ENCODE peak calls at places on chromosome 21, in eight cellular contexts. K is tibial artery; A is CD8-positive, alpha-beta T cell; Y is stomach; Z is cardiac fibroblast; P is thyroid gland; S is osteocyte; J is chondrocyte. Q is an unnamed sample.

GRCh38 chr21:45308211-45309068 is 20.7 kb upstream of the POFUT2 start:
- DNase-seq in K (no peak), A (no peak), Y (no peak), Z (peak; percentile 78), P (peak; percentile 3), S (no peak), J (peak; percentile 67), Q (peak; percentile 6)

GRCh38 chr21:36005018-36005417 is 55.3 kb downstream of the SETD4 start:
- DNase-seq in K (no peak), A (no peak), Y (no peak), Z (peak; percentile 5), P (no peak), S (no peak), J (peak; percentile 58), Q (no peak)

GRCh38 chr21:42939581-42940413 is 14.4 kb upstream of the ERVH48-1 start:
- DNase-seq in K (peak; percentile 88), A (no peak), Y (peak; percentile 73), Z (peak; percentile 97), P (peak; percentile 79), S (no peak), J (no peak), Q (no peak)

GRCh38 chr21:35039595-35040291 is 9.4 kb downstream of the RUNX1 start:
- DNase-seq in K (no peak), A (no peak), Y (no peak), Z (no peak), P (no peak), S (no peak), J (no peak), Q (no peak)

GRCh38 chr21:41501919-41502318 is 6.0 kb downstream of the TMPRSS2 start:
- DNase-seq in K (no peak), A (no peak), Y (no peak), Z (no peak), P (no peak), S (no peak), J (no peak), Q (no peak)

GRCh38 chr21:34983680-34984086 is 65.4 kb downstream of the RUNX1 start:
- DNase-seq in K (no peak), A (no peak), Y (no peak), Z (peak; percentile 35), P (no peak), S (no peak), J (no peak), Q (no peak)

GRCh38 chr21:46092811-46093667 is 4.9 kb upstream of the COL6A2 start:
- DNase-seq in K (no peak), A (no peak), Y (peak; percentile 15), Z (no peak), P (no peak), S (peak; percentile 79), J (no peak), Q (no peak)

GRCh38 chr21:45965084-45965826 is 16.3 kb upstream of the COL6A1 start:
- DNase-seq in K (no peak), A (no peak), Y (no peak), Z (no peak), P (no peak), S (no peak), J (no peak), Q (no peak)

GRCh38 chr21:42238185-42238934 is 19.4 kb downstream of the ABCG1 start:
- DNase-seq in K (no peak), A (peak; percentile 41), Y (no peak), Z (no peak), P (no peak), S (no peak), J (no peak), Q (no peak)

GRCh38 chr21:44752701-44753235 is 41.4 kb upstream of the TSPEAR start:
- DNase-seq in K (peak; percentile 16), A (no peak), Y (no peak), Z (peak; percentile 16), P (no peak), S (no peak), J (no peak), Q (no peak)

GRCh38 chr21:42574234-42575027 is 60.8 kb downstream of the SLC37A1 start:
- DNase-seq in K (no peak), A (no peak), Y (peak; percentile 25), Z (peak; percentile 41), P (no peak), S (no peak), J (no peak), Q (no peak)

GRCh38 chr21:46112731-46113215 is 14.9 kb downstream of the COL6A2 start:
- DNase-seq in K (peak; percentile 20), A (no peak), Y (peak; percentile 20), Z (no peak), P (peak; percentile 0), S (peak; percentile 81), J (peak; percentile 81), Q (no peak)

GRCh38 chr21:44964381-44964780 is 24.6 kb downstream of the SLX9 start:
- DNase-seq in K (no peak), A (no peak), Y (no peak), Z (no peak), P (no peak), S (no peak), J (no peak), Q (no peak)

GRCh38 chr21:42313501-42313969 is 1.7 kb downstream of the TFF3 start:
- DNase-seq in K (no peak), A (no peak), Y (peak; percentile 53), Z (no peak), P (peak; percentile 65), S (no peak), J (no peak), Q (no peak)

GRCh38 chr21:24076179-24076578 is 1531.1 kb downstream of the MRPL39 start:
- DNase-seq in K (no peak), A (no peak), Y (no peak), Z (peak; percentile 26), P (no peak), S (no peak), J (no peak), Q (no peak)

GRCh38 chr21:35381743-35382310 is 332.7 kb upstream of the RUNX1 start:
- DNase-seq in K (no peak), A (no peak), Y (no peak), Z (no peak), P (no peak), S (no peak), J (no peak), Q (no peak)

GRCh38 chr21:44431300-44431699 is 24.0 kb upstream of the LRRC3 start:
- DNase-seq in K (no peak), A (no peak), Y (no peak), Z (no peak), P (no peak), S (no peak), J (peak; percentile 9), Q (no peak)

GRCh38 chr21:18716578-18717138 is 313.1 kb upstream of the TMPRSS15 start:
- DNase-seq in K (no peak), A (no peak), Y (no peak), Z (no peak), P (no peak), S (no peak), J (no peak), Q (no peak)

DNA sequence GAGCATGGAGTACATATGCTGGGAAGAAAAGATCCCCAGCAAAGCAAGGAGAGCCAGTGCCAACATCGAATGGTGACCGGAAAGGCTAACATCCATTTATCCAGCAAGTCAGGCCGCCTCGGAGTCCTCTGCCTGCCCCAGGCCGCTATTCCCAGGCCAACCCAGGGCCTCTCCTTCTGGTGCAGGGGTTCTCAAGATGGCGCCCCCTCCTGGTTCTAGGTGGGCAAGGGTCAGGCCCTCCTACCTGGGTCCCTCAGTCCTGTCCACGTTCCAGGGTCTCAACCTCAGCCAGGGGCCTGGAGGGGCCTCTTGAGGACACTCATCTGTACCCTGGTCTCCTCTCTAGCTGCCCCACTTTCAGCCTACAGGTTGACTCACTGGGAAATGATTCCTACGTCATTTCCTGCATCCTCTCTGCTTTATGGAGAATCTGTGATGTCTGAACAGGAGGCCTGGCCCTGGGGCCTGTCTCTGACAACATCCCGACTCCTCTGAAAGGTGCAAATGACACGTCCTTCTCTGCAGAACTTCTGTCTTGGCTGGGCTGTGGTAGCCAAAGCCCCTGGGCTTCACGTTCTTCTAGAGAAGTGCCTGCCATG is 145.3 kb downstream of the PSMG1 start:
- DNase-seq in K (no peak), A (no peak), Y (no peak), Z (no peak), P (no peak), S (no peak), J (no peak), Q (no peak)
- TF ChIP-seq CTCF in K (no peak), A (no peak), Y (no peak), Z (no peak), P (peak; percentile 6), S (no peak), J (peak; percentile 41), Q (no peak)

DNA sequence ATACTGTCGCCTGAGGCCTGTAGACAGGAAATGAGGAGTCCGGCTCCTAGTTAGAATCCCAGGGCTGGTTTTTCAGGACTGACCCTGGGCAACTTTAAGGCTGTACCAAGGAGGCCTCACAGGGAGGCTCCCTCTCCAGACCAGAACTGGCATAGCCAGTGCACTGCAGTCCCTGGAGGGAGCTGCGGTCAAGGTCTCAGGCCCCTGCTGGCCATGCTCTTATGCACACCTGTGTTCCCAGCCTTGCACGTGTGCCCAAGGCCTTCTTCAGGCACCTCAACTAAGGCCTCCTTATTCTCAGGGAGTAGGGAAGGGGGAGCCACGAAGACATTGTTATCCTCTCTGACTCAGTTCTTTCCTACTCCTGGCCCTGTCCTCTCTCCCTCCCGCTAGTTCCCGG is 22.0 kb upstream of the IFNAR1 start:
- DNase-seq in K (no peak), A (no peak), Y (no peak), Z (no peak), P (no peak), S (no peak), J (no peak), Q (no peak)
- TF ChIP-seq CTCF in K (no peak), A (no peak), Y (no peak), Z (no peak), P (no peak), S (no peak), J (no peak), Q (no peak)

GRCh38 chr21:19981938-19982337 is 1016.3 kb upstream of the NCAM2 start:
- DNase-seq in K (no peak), A (no peak), Y (no peak), Z (no peak), P (no peak), S (no peak), J (no peak), Q (no peak)
- TF ChIP-seq CTCF in K (no peak), A (no peak), Y (no peak), Z (no peak), P (no peak), S (no peak), J (peak; percentile 55), Q (no peak)

GRCh38 chr21:37561941-37562919 is 195.7 kb downstream of the DYRK1A start:
- DNase-seq in K (no peak), A (no peak), Y (no peak), Z (no peak), P (no peak), S (peak; percentile 46), J (no peak), Q (no peak)

GRCh38 chr21:37562920-37563640 is 196.5 kb downstream of the DYRK1A start:
- DNase-seq in K (peak; percentile 37), A (no peak), Y (no peak), Z (no peak), P (peak; percentile 41), S (peak; percentile 83), J (no peak), Q (no peak)

GRCh38 chr21:37564924-37565529 is 198.5 kb downstream of the DYRK1A start:
- DNase-seq in K (no peak), A (no peak), Y (no peak), Z (no peak), P (no peak), S (peak; percentile 27), J (no peak), Q (no peak)

GRCh38 chr21:37564341-37564923 is 197.9 kb downstream of the DYRK1A start:
- DNase-seq in K (peak; percentile 79), A (peak; percentile 56), Y (peak; percentile 77), Z (peak; percentile 96), P (peak; percentile 47), S (peak; percentile 92), J (no peak), Q (no peak)

GRCh38 chr21:37563641-37564340 is 197.2 kb downstream of the DYRK1A start:
- DNase-seq in K (peak; percentile 93), A (peak; percentile 82), Y (peak; percentile 95), Z (peak; percentile 95), P (peak; percentile 96), S (peak; percentile 79), J (no peak), Q (no peak)
- TF ChIP-seq CTCF in K (peak; percentile 44), A (peak; percentile 63), Y (no peak), Z (peak; percentile 30), P (peak; percentile 42), S (no peak), J (no peak), Q (no peak)

Q was measured in nephron progenitor cell.